ENCODE peak calls at places on chromosomes 5 and 9, in six cellular contexts. One of them, this sample, is unnamed.

GRCh38 chr5:52693279-52693678 is 94.4 kb upstream of the ITGA1 start:
- DNase-seq in Panc1: no peak
- DNase-seq in MM.1S: no peak
- DNase-seq in psoas muscle: peak; percentile 49
- DNase-seq in CD8-positive, alpha-beta memory T cell: peak; percentile 16
- DNase-seq in cardiac muscle cell: peak; percentile 67
- DNase-seq in this sample: no peak

GRCh38 chr5:131968396-131968954 is 23.0 kb upstream of the MEIKIN start:
- DNase-seq in Panc1: no peak
- DNase-seq in MM.1S: no peak
- DNase-seq in psoas muscle: no peak
- DNase-seq in CD8-positive, alpha-beta memory T cell: no peak
- DNase-seq in cardiac muscle cell: peak; percentile 56
- DNase-seq in this sample: no peak

GRCh38 chr5:16784843-16785791 is 151.0 kb downstream of the MYO10 start:
- DNase-seq in Panc1: no peak
- DNase-seq in MM.1S: no peak
- DNase-seq in psoas muscle: peak; percentile 63
- DNase-seq in CD8-positive, alpha-beta memory T cell: no peak
- DNase-seq in cardiac muscle cell: no peak
- DNase-seq in this sample: no peak

GRCh38 chr5:137164961-137165360 is 334.2 kb downstream of the SPOCK1 start:
- DNase-seq in Panc1: no peak
- DNase-seq in MM.1S: no peak
- DNase-seq in psoas muscle: no peak
- DNase-seq in CD8-positive, alpha-beta memory T cell: no peak
- DNase-seq in cardiac muscle cell: no peak
- DNase-seq in this sample: no peak

GRCh38 chr5:57735754-57736153 is 253.1 kb upstream of the ACTBL2 start:
- DNase-seq in Panc1: peak; percentile 52
- DNase-seq in MM.1S: no peak
- DNase-seq in psoas muscle: no peak
- DNase-seq in CD8-positive, alpha-beta memory T cell: no peak
- DNase-seq in cardiac muscle cell: peak; percentile 77
- DNase-seq in this sample: no peak

GRCh38 chr9:116271307-116271706 is 117.7 kb downstream of the PAPPA start:
- DNase-seq in Panc1: no peak
- DNase-seq in MM.1S: no peak
- DNase-seq in psoas muscle: no peak
- DNase-seq in CD8-positive, alpha-beta memory T cell: no peak
- DNase-seq in cardiac muscle cell: no peak
- DNase-seq in this sample: no peak

GRCh38 chr5:77531297-77531696 is 39.2 kb upstream of the WDR41 start:
- DNase-seq in Panc1: no peak
- DNase-seq in MM.1S: no peak
- DNase-seq in psoas muscle: no peak
- DNase-seq in CD8-positive, alpha-beta memory T cell: no peak
- DNase-seq in cardiac muscle cell: no peak
- DNase-seq in this sample: no peak

GRCh38 chr5:3347741-3348140 is 247.9 kb upstream of the IRX1 start:
- DNase-seq in Panc1: no peak
- DNase-seq in MM.1S: no peak
- DNase-seq in psoas muscle: peak; percentile 7
- DNase-seq in CD8-positive, alpha-beta memory T cell: no peak
- DNase-seq in cardiac muscle cell: no peak
- DNase-seq in this sample: no peak

GRCh38 chr5:1759378-1759970 is 40.2 kb downstream of the MRPL36 start:
- DNase-seq in Panc1: no peak
- DNase-seq in MM.1S: no peak
- DNase-seq in psoas muscle: no peak
- DNase-seq in CD8-positive, alpha-beta memory T cell: no peak
- DNase-seq in cardiac muscle cell: no peak
- DNase-seq in this sample: no peak

GRCh38 chr5:124877501-124878146 is 131.2 kb upstream of the ZNF608 start:
- DNase-seq in Panc1: no peak
- DNase-seq in MM.1S: no peak
- DNase-seq in psoas muscle: no peak
- DNase-seq in CD8-positive, alpha-beta memory T cell: no peak
- DNase-seq in cardiac muscle cell: no peak
- DNase-seq in this sample: no peak

GRCh38 chr5:91311697-91312501 is 71.2 kb downstream of the ARRDC3 start:
- DNase-seq in Panc1: peak; percentile 97
- DNase-seq in MM.1S: peak; percentile 96
- DNase-seq in psoas muscle: peak; percentile 92
- DNase-seq in CD8-positive, alpha-beta memory T cell: peak; percentile 68
- DNase-seq in cardiac muscle cell: peak; percentile 98
- DNase-seq in this sample: peak; percentile 72

GRCh38 chr9:10566853-10567252 is 45.9 kb downstream of the PTPRD start:
- DNase-seq in Panc1: no peak
- DNase-seq in MM.1S: no peak
- DNase-seq in psoas muscle: no peak
- DNase-seq in CD8-positive, alpha-beta memory T cell: no peak
- DNase-seq in cardiac muscle cell: no peak
- DNase-seq in this sample: no peak

GRCh38 chr5:54990751-54991349 is 5.5 kb upstream of the ESM1 start:
- DNase-seq in Panc1: no peak
- DNase-seq in MM.1S: no peak
- DNase-seq in psoas muscle: no peak
- DNase-seq in CD8-positive, alpha-beta memory T cell: no peak
- DNase-seq in cardiac muscle cell: peak; percentile 32
- DNase-seq in this sample: no peak

DNA sequence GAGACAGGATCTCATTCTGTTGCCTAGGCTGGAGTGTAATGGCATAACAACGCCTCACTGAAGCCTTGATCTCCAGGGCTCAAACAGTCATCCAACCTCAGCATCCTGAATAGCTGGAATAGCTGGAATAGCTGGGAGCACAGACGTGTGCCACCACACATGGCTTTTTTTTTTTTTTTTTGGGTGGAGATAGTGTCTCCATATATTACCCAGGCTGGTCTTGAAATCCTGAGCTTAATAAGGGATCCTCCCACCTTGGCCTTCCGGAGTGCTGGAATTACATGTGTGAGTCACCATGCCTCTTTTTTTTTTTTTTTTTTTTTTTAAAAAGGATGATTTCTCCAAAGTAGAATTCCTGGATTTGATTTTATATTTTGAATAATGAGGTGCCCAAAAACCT is 60.7 kb downstream of the NSD1 start:
- DNase-seq in Panc1: peak; percentile 22
- DNase-seq in MM.1S: no peak
- DNase-seq in psoas muscle: no peak
- DNase-seq in CD8-positive, alpha-beta memory T cell: no peak
- DNase-seq in cardiac muscle cell: peak; percentile 95
- DNase-seq in this sample: no peak
- H3K27ac ChIP-seq in Panc1: no peak overlapping the region
- H3K27ac ChIP-seq in MM.1S: no peak overlapping the region
- H3K27ac ChIP-seq in psoas muscle: no peak overlapping the region
- H3K27ac ChIP-seq in CD8-positive, alpha-beta memory T cell: no peak overlapping the region
- H3K27ac ChIP-seq in cardiac muscle cell: peak overlapping the region; percentile 40
- H3K27ac ChIP-seq in this sample: no peak overlapping the region

DNA sequence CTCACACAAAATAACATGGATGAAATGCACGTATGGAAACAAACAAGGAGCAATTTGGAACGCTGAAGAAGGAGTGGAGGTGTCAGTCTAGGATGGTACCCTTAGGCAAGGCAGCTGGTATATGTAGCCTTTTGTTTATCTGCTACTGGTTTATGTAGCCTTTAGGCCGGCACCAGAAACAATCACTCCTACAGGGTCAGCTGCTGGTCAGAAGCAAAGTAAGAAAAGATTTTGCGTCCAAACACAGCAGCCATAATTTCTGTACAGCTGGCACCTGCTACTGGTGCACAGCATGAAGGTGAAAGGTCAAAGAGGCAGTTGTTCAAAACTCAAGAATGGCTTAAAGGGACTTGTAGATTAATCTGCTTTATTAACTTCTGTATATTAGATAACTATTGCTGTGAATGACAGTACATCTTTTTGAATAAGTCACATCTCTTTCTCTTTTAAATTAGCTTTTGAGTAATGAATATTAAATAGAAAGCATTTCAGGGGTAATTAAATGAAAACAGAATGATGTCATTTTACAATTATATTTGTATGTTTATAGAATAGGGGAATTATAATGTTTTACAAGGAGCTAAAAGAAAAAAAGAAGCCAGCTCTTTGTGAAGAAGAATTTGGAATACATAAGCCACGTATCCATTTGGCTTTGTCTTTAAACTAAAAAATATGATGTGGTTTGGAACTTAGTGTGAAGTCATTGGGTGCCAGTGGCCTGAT is 33.1 kb upstream of the TLX3 start:
- DNase-seq in Panc1: no peak
- DNase-seq in MM.1S: no peak
- DNase-seq in psoas muscle: no peak
- DNase-seq in CD8-positive, alpha-beta memory T cell: no peak
- DNase-seq in cardiac muscle cell: no peak
- DNase-seq in this sample: no peak
- H3K4me1 ChIP-seq in Panc1: no peaks in the 10 kb centered on the region
- H3K4me1 ChIP-seq in MM.1S: no peaks in the 10 kb centered on the region
- H3K4me1 ChIP-seq in psoas muscle: no peaks in the 10 kb centered on the region
- H3K4me1 ChIP-seq in CD8-positive, alpha-beta memory T cell: no peaks in the 10 kb centered on the region
- H3K4me1 ChIP-seq in cardiac muscle cell: no peaks in the 10 kb centered on the region
- H3K4me1 ChIP-seq in this sample: no peaks in the 10 kb centered on the region

GRCh38 chr5:5409151-5409810 is 13.2 kb upstream of the ICE1 start:
- DNase-seq in Panc1: no peak
- DNase-seq in MM.1S: no peak
- DNase-seq in psoas muscle: no peak
- DNase-seq in CD8-positive, alpha-beta memory T cell: no peak
- DNase-seq in cardiac muscle cell: no peak
- DNase-seq in this sample: no peak

GRCh38 chr5:5403736-5404135 is 18.7 kb upstream of the ICE1 start:
- DNase-seq in Panc1: no peak
- DNase-seq in MM.1S: no peak
- DNase-seq in psoas muscle: no peak
- DNase-seq in CD8-positive, alpha-beta memory T cell: no peak
- DNase-seq in cardiac muscle cell: no peak
- DNase-seq in this sample: no peak

GRCh38 chr5:5407924-5408323 is 14.6 kb upstream of the ICE1 start:
- DNase-seq in Panc1: no peak
- DNase-seq in MM.1S: no peak
- DNase-seq in psoas muscle: no peak
- DNase-seq in CD8-positive, alpha-beta memory T cell: no peak
- DNase-seq in cardiac muscle cell: no peak
- DNase-seq in this sample: no peak

GRCh38 chr5:5405441-5405840 is 17.0 kb upstream of the ICE1 start:
- DNase-seq in Panc1: no peak
- DNase-seq in MM.1S: no peak
- DNase-seq in psoas muscle: no peak
- DNase-seq in CD8-positive, alpha-beta memory T cell: no peak
- DNase-seq in cardiac muscle cell: no peak
- DNase-seq in this sample: no peak

GRCh38 chr5:5404376-5404775 is 18.1 kb upstream of the ICE1 start:
- DNase-seq in Panc1: no peak
- DNase-seq in MM.1S: no peak
- DNase-seq in psoas muscle: no peak
- DNase-seq in CD8-positive, alpha-beta memory T cell: no peak
- DNase-seq in cardiac muscle cell: no peak
- DNase-seq in this sample: no peak
- H3K27ac ChIP-seq in Panc1: no peak overlapping the region
- H3K27ac ChIP-seq in MM.1S: no peak overlapping the region
- H3K27ac ChIP-seq in psoas muscle: no peak overlapping the region
- H3K27ac ChIP-seq in CD8-positive, alpha-beta memory T cell: no peak overlapping the region
- H3K27ac ChIP-seq in cardiac muscle cell: no peak overlapping the region
- H3K27ac ChIP-seq in this sample: no peak overlapping the region

GRCh38 chr5:76414788-76415187 is 11.7 kb downstream of the IQGAP2 start:
- DNase-seq in Panc1: no peak
- DNase-seq in MM.1S: no peak
- DNase-seq in psoas muscle: no peak
- DNase-seq in CD8-positive, alpha-beta memory T cell: no peak
- DNase-seq in cardiac muscle cell: no peak
- DNase-seq in this sample: no peak
- H3K4me1 ChIP-seq in Panc1: no peaks in the 10 kb centered on the region
- H3K4me1 ChIP-seq in MM.1S: peaks cover 3% of the 10 kb centered on the region
- H3K4me1 ChIP-seq in psoas muscle: no peaks in the 10 kb centered on the region
- H3K4me1 ChIP-seq in CD8-positive, alpha-beta memory T cell: peaks cover 11% of the 10 kb centered on the region
- H3K4me1 ChIP-seq in cardiac muscle cell: no peaks in the 10 kb centered on the region
- H3K4me1 ChIP-seq in this sample: no peaks in the 10 kb centered on the region

GRCh38 chr5:96870094-96871021 is 5.9 kb upstream of the ERAP2 start:
- DNase-seq in Panc1: no peak
- DNase-seq in MM.1S: peak; percentile 35
- DNase-seq in psoas muscle: no peak
- DNase-seq in CD8-positive, alpha-beta memory T cell: no peak
- DNase-seq in cardiac muscle cell: peak; percentile 25
- DNase-seq in this sample: no peak

GRCh38 chr5:96869372-96869641 is 7.0 kb upstream of the ERAP2 start:
- DNase-seq in Panc1: no peak
- DNase-seq in MM.1S: no peak
- DNase-seq in psoas muscle: no peak
- DNase-seq in CD8-positive, alpha-beta memory T cell: no peak
- DNase-seq in cardiac muscle cell: no peak
- DNase-seq in this sample: no peak

GRCh38 chr5:96871022-96871388 is 5.3 kb upstream of the ERAP2 start:
- DNase-seq in Panc1: no peak
- DNase-seq in MM.1S: no peak
- DNase-seq in psoas muscle: no peak
- DNase-seq in CD8-positive, alpha-beta memory T cell: no peak
- DNase-seq in cardiac muscle cell: no peak
- DNase-seq in this sample: no peak

GRCh38 chr5:96873469-96873868 is 2.8 kb upstream of the ERAP2 start:
- DNase-seq in Panc1: no peak
- DNase-seq in MM.1S: no peak
- DNase-seq in psoas muscle: no peak
- DNase-seq in CD8-positive, alpha-beta memory T cell: no peak
- DNase-seq in cardiac muscle cell: no peak
- DNase-seq in this sample: no peak

GRCh38 chr5:96871686-96872085 is 4.6 kb upstream of the ERAP2 start:
- DNase-seq in Panc1: no peak
- DNase-seq in MM.1S: no peak
- DNase-seq in psoas muscle: no peak
- DNase-seq in CD8-positive, alpha-beta memory T cell: no peak
- DNase-seq in cardiac muscle cell: no peak
- DNase-seq in this sample: no peak
- H3K27ac ChIP-seq in Panc1: no peak overlapping the region
- H3K27ac ChIP-seq in MM.1S: no peak overlapping the region
- H3K27ac ChIP-seq in psoas muscle: no peak overlapping the region
- H3K27ac ChIP-seq in CD8-positive, alpha-beta memory T cell: no peak overlapping the region
- H3K27ac ChIP-seq in cardiac muscle cell: no peak overlapping the region
- H3K27ac ChIP-seq in this sample: peak overlapping the region; percentile 23

GRCh38 chr5:42641321-42642005 is 115.2 kb upstream of the CCDC152 start:
- DNase-seq in Panc1: no peak
- DNase-seq in MM.1S: no peak
- DNase-seq in psoas muscle: no peak
- DNase-seq in CD8-positive, alpha-beta memory T cell: no peak
- DNase-seq in cardiac muscle cell: no peak
- DNase-seq in this sample: no peak
- H3K4me1 ChIP-seq in Panc1: no peaks in the 10 kb centered on the region
- H3K4me1 ChIP-seq in MM.1S: no peaks in the 10 kb centered on the region
- H3K4me1 ChIP-seq in psoas muscle: peaks cover 22% of the 10 kb centered on the region
- H3K4me1 ChIP-seq in CD8-positive, alpha-beta memory T cell: no peaks in the 10 kb centered on the region
- H3K4me1 ChIP-seq in cardiac muscle cell: no peaks in the 10 kb centered on the region
- H3K4me1 ChIP-seq in this sample: no peaks in the 10 kb centered on the region

DNA sequence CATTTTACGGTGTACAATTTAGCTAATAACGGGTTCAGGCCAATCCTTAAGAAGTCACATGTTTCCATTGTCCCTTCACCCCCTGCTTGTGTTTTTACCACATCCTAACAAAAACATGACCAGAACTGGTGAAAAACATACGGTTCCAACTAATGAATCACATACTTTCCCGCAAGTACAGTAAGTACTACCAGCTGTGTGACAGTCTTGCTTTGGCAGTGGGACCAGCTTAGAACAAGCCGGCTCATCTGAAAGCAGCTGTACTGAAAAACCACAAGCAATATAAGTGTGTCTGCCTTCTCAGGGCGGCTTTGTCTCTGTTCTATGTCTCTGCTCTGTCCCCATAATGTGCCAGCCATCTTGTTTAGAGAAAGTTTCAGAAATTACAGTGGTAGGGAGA is 242.5 kb downstream of the BNC2 start:
- DNase-seq in Panc1: no peak
- DNase-seq in MM.1S: no peak
- DNase-seq in psoas muscle: no peak
- DNase-seq in CD8-positive, alpha-beta memory T cell: no peak
- DNase-seq in cardiac muscle cell: peak; percentile 94
- DNase-seq in this sample: no peak
- H3K27ac ChIP-seq in Panc1: peak overlapping the region; percentile 88
- H3K27ac ChIP-seq in MM.1S: no peak overlapping the region
- H3K27ac ChIP-seq in psoas muscle: peak overlapping the region; percentile 81
- H3K27ac ChIP-seq in CD8-positive, alpha-beta memory T cell: no peak overlapping the region
- H3K27ac ChIP-seq in cardiac muscle cell: no peak overlapping the region
- H3K27ac ChIP-seq in this sample: no peak overlapping the region